ENCODE peak calls at places on chromosome 19, in six cellular contexts. G is A673, U is OCI-LY7, K is EL, F is tibial nerve, J is heart right ventricle. T is an unnamed sample.
A peak's percentile ranks its signal among the peaks of the same experiment; 100 is the strongest.

GRCh38 chr19:12733369-12733896 is 1.1 kb downstream of the TRIR start:
- DNase-seq in G (peak; percentile 73), U (peak; percentile 74), K (peak; percentile 65), F (no peak), J (no peak), T (no peak)

GRCh38 chr19:31562916-31563626 is 213.8 kb upstream of the TSHZ3 start:
- DNase-seq in G (no peak), U (no peak), K (no peak), F (no peak), J (no peak), T (peak; percentile 21)

GRCh38 chr19:44260343-44260681 is 626 bp downstream of the ZNF233 start:
- DNase-seq in G (no peak), U (no peak), K (peak; percentile 1), F (no peak), J (no peak), T (no peak)

GRCh38 chr19:15464394-15465385 is at the start of gene RASAL3:
- DNase-seq in G (no peak), U (peak; percentile 68), K (no peak), F (no peak), J (no peak), T (no peak)

GRCh38 chr19:48466571-48467325 is 2.4 kb upstream of the CYTH2 start:
- DNase-seq in G (no peak), U (no peak), K (peak; percentile 77), F (no peak), J (no peak), T (no peak)

GRCh38 chr19:12200020-12200419 is 37.1 kb downstream of the ZNF136 start:
- DNase-seq in G (no peak), U (no peak), K (no peak), F (no peak), J (no peak), T (no peak)

GRCh38 chr19:52651956-52652355 is 13.8 kb upstream of the ZNF83 start:
- DNase-seq in G (no peak), U (no peak), K (no peak), F (no peak), J (no peak), T (no peak)

GRCh38 chr19:405138-405965 is 3.6 kb downstream of the C2CD4C start:
- DNase-seq in G (no peak), U (no peak), K (no peak), F (no peak), J (no peak), T (no peak)

GRCh38 chr19:2549701-2550191 is 73.8 kb downstream of the GADD45B start:
- DNase-seq in G (peak; percentile 71), U (no peak), K (peak; percentile 88), F (peak; percentile 73), J (peak; percentile 81), T (peak; percentile 94)

GRCh38 chr19:17671906-17672305 is 16.2 kb downstream of the UNC13A start:
- DNase-seq in G (peak; percentile 56), U (peak; percentile 63), K (peak; percentile 46), F (no peak), J (no peak), T (no peak)

T was measured in right atrium auricular region.